ENCODE peak calls at places on chromosomes 5 and 9, in nine cellular contexts. I is trophoblast cell; A is AG09309; W is GM23338; L is left ventricle myocardium inferior; F is neural progenitor cell; N is PC-3; Q is CD4-positive, CD25-positive, alpha-beta regulatory T cell; C is small intestine. G is an unnamed sample.

GRCh38 chr9:74783408-74783807 is 104.3 kb downstream of the TRPM6 start:
- DNase-seq in C (no peak), A (no peak), L (no peak), F (no peak), Q (no peak), N (peak; percentile 62), I (peak; percentile 73), W (no peak), G (peak; percentile 41)

GRCh38 chr9:21454149-21454548 is 13.9 kb downstream of the IFNA1 start:
- DNase-seq in L (no peak), I (no peak), Q (no peak), N (peak; percentile 67), C (peak; percentile 44), A (no peak), F (no peak), W (no peak), G (no peak)

GRCh38 chr9:127219533-127219932 is 45.0 kb upstream of the GARNL3 start:
- DNase-seq in Q (no peak), W (no peak), I (no peak), C (no peak), F (no peak), N (no peak), A (no peak), L (no peak), G (no peak)

GRCh38 chr5:107380654-107381053 is 290.1 kb downstream of the EFNA5 start:
- DNase-seq in F (no peak), Q (no peak), C (no peak), A (no peak), N (no peak), L (no peak), W (no peak), I (no peak), G (no peak)

GRCh38 chr9:68706579-68707201 is 1.6 kb downstream of the PIP5K1B start:
- DNase-seq in L (no peak), A (no peak), Q (no peak), F (peak; percentile 34), C (peak; percentile 42), W (peak; percentile 40), N (no peak), I (no peak), G (no peak)

GRCh38 chr5:127596501-127596900 is 52.4 kb upstream of the CTXN3 start:
- DNase-seq in F (no peak), L (no peak), N (no peak), Q (no peak), A (no peak), I (no peak), C (no peak), W (no peak), G (no peak)

GRCh38 chr5:27325513-27325912 is 287.1 kb upstream of the CDH9 start:
- DNase-seq in F (no peak), C (no peak), I (no peak), L (no peak), Q (no peak), W (no peak), A (no peak), N (no peak), G (no peak)

GRCh38 chr9:124343533-124344290 is 71.5 kb downstream of the PSMB7 start:
- DNase-seq in Q (no peak), I (no peak), W (no peak), L (peak; percentile 8), F (no peak), C (no peak), N (no peak), A (no peak), G (no peak)

GRCh38 chr9:82987370-82987769 is 75.6 kb downstream of the RASEF start:
- DNase-seq in N (no peak), W (no peak), Q (no peak), F (no peak), A (no peak), L (no peak), C (peak; percentile 74), I (no peak), G (no peak)

GRCh38 chr9:75120661-75121060 is 32.3 kb downstream of the OSTF1 start:
- DNase-seq in Q (no peak), W (no peak), N (no peak), I (no peak), L (no peak), F (no peak), A (no peak), C (no peak), G (no peak)

GRCh38 chr5:68554566-68555279 is 339.2 kb downstream of the PIK3R1 start:
- DNase-seq in C (peak; percentile 17), F (peak; percentile 30), W (no peak), A (peak; percentile 93), Q (no peak), I (peak; percentile 32), L (peak; percentile 29), N (no peak), G (no peak)

GRCh38 chr9:23779220-23779619 is 46.8 kb downstream of the ELAVL2 start:
- DNase-seq in F (peak; percentile 57), C (no peak), I (no peak), A (no peak), L (no peak), Q (no peak), W (peak; percentile 66), N (no peak), G (no peak)

DNA sequence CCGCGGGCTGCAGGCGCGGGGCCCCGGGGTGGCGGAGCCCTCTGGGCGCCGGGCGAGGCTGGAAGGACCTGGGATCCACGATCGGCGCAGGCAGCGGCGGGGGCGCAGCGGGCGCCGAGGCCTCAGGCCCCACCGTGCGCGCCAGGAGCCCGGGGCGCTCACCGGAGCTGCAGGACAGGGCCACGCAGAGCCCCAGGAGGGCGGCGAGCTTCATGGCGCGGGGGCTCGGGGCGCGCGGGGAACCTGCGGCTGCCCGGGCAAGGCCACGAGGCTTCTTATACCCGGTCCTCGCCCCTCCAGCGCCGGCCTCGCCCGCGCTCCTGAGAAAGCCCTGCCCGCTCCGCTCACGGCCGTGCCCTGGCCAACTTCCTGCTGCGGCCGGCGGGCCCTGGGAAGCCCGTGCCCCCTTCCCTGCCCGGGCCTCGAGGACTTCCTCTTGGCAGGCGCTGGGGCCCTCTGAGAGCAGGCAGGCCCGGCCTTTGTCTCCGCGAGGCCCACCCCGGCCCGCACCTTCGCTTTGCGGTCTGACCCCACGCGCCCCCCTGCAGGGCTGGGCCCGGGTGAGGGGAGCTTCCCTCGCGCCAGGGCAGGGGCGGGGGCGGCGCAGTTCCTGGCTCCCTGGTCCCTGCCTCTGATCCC is at the start of gene SCGB3A1:
- DNase-seq in W (peak; percentile 63), L (no peak), F (peak; percentile 31), Q (no peak), C (no peak), I (no peak), A (no peak), N (no peak), G (no peak)
- H3K4me3 ChIP-seq in W (peak within 1 kb of the TSS; percentile 60), L (peak within 1 kb of the TSS; percentile 60), F (peak within 1 kb of the TSS; percentile 56), Q (no peak within 1 kb of the TSS), C (no peak within 1 kb of the TSS), I (peak within 1 kb of the TSS; percentile 30), A (no peak within 1 kb of the TSS), N (no peak within 1 kb of the TSS), G (no peak within 1 kb of the TSS)

GRCh38 chr5:1666221-1666620 is 133.4 kb downstream of the MRPL36 start:
- DNase-seq in I (no peak), L (no peak), A (no peak), W (no peak), C (no peak), Q (no peak), F (no peak), N (no peak), G (no peak)

GRCh38 chr5:1667648-1668140 is 131.9 kb downstream of the MRPL36 start:
- DNase-seq in F (no peak), A (no peak), C (no peak), Q (no peak), I (no peak), N (no peak), L (no peak), W (peak; percentile 29), G (no peak)

GRCh38 chr5:1665803-1666202 is 133.8 kb downstream of the MRPL36 start:
- DNase-seq in L (no peak), N (no peak), A (no peak), F (no peak), W (no peak), C (no peak), Q (no peak), I (no peak), G (no peak)

GRCh38 chr5:1668141-1668721 is 131.4 kb downstream of the MRPL36 start:
- DNase-seq in A (no peak), L (no peak), N (no peak), Q (no peak), C (no peak), W (peak; percentile 62), I (no peak), F (peak; percentile 44), G (no peak)

DNA sequence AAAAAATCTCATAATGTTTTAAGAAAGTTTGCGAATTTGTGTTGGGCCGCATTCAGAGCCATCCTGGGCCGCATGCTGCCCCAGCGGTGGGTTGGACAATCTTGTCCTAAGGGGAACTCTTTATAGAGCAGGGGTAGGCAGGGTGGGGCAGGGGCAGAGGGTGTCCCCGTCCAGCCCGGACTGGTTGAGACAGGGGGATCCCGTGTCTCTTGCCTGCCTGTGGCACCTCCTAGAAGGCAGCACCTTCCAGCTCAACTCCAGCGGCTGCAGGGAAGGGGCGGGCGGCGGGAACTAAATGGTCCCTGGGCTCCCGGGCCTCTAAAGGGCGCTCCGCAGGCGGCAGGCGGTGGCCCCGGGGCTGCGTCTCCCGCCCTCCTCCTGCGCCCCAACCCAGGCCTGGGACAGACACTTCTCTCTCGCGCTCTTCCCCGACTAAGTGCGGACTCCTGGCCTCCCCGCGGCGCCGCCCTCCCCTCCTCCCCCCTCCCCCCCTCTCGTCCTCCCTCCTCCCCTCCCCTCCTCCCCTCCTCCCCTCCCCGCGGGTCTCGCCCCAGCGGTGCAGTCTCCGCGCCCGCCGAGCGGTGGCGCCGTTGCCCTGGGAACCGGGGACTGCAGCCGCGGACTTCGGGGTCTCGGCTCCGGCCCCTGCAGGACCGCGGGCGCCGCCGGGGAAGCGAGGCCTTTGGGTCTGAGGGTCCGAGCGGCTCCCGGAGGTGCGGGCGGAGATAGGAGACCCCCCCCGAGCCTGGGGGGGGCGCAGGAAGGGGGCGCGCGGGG is 132.6 kb downstream of the MRPL36 start:
- DNase-seq in L (no peak), N (peak; percentile 44), W (peak; percentile 73), Q (no peak), I (no peak), F (peak; percentile 88), C (no peak), A (no peak), G (no peak)
- H3K4me3 ChIP-seq in L (peak overlapping the region; percentile 55), N (no peak overlapping the region), W (peak overlapping the region; percentile 61), Q (no peak overlapping the region), I (no peak overlapping the region), F (peak overlapping the region; percentile 56), C (no peak overlapping the region), A (no peak overlapping the region), G (no peak overlapping the region)

DNA sequence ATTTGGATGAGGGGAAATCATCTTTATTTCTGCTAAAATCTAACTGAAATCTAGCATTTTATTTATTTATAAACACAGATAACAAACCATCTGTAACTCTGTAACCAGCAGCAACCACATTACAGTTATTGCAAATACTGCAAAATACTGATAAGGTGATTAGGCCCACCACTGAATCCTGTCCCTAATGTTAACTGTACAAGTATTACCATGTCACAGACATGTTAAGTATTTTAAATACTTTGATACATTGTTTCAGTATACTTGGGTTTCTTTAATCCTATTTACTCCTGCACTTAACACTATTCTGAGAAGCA is 22.2 kb downstream of the RNF130 start:
- DNase-seq in N (no peak), C (no peak), A (no peak), Q (no peak), I (no peak), F (no peak), L (no peak), W (no peak), G (no peak)
- H3K4me3 ChIP-seq in N (no peak overlapping the region), C (no peak overlapping the region), A (no peak overlapping the region), Q (no peak overlapping the region), I (no peak overlapping the region), F (no peak overlapping the region), L (no peak overlapping the region), W (no peak overlapping the region), G (no peak overlapping the region)

GRCh38 chr5:33059081-33059480 is 348.0 kb downstream of the NPR3 start:
- DNase-seq in C (no peak), I (no peak), N (peak; percentile 38), W (no peak), F (no peak), A (no peak), Q (no peak), L (no peak), G (no peak)
- H3K4me3 ChIP-seq in C (no peak overlapping the region), I (no peak overlapping the region), N (no peak overlapping the region), W (no peak overlapping the region), F (no peak overlapping the region), A (no peak overlapping the region), Q (no peak overlapping the region), L (no peak overlapping the region), G (no peak overlapping the region)

G was measured in kidney epithelial cell.